ENCODE peak calls at places on chromosomes 16 and 17, in four cellular contexts. T is epithelial cell of esophagus; G is CD8-positive, alpha-beta T cell; O is lung. A is an unnamed sample.

GRCh38 chr16:28121527-28121926 is 58.0 kb upstream of the GSG1L start:
- DNase-seq in T (no peak), G (no peak), O (no peak), A (no peak)

GRCh38 chr16:72124761-72125634 is 31.4 kb downstream of the DHX38 start:
- DNase-seq in T (peak; percentile 77), G (peak; percentile 43), O (peak; percentile 66), A (peak; percentile 81)

GRCh38 chr17:31269597-31269996 is 27.4 kb downstream of the OMG start:
- DNase-seq in T (peak; percentile 83), G (no peak), O (no peak), A (no peak)

GRCh38 chr17:9291912-9292562 is 270.7 kb downstream of the NTN1 start:
- DNase-seq in T (peak; percentile 40), G (no peak), O (no peak), A (peak; percentile 33)

GRCh38 chr16:56360117-56361008 is 65.0 kb downstream of the AMFR start:
- DNase-seq in T (no peak), G (no peak), O (no peak), A (no peak)

GRCh38 chr16:4994719-4995434 is 36.7 kb downstream of the SEC14L5 start:
- DNase-seq in T (no peak), G (no peak), O (no peak), A (no peak)

GRCh38 chr17:67652433-67652832 is 65.3 kb upstream of the NOL11 start:
- DNase-seq in T (no peak), G (no peak), O (no peak), A (no peak)

GRCh38 chr17:63622571-63623390 is 564 bp downstream of the MAP3K3 start:
- DNase-seq in T (peak; percentile 50), G (peak; percentile 39), O (peak; percentile 76), A (peak; percentile 62)

GRCh38 chr16:86519649-86520316 is 9.5 kb downstream of the FOXF1 start:
- DNase-seq in T (peak; percentile 59), G (peak; percentile 40), O (no peak), A (peak; percentile 71)

DNA sequence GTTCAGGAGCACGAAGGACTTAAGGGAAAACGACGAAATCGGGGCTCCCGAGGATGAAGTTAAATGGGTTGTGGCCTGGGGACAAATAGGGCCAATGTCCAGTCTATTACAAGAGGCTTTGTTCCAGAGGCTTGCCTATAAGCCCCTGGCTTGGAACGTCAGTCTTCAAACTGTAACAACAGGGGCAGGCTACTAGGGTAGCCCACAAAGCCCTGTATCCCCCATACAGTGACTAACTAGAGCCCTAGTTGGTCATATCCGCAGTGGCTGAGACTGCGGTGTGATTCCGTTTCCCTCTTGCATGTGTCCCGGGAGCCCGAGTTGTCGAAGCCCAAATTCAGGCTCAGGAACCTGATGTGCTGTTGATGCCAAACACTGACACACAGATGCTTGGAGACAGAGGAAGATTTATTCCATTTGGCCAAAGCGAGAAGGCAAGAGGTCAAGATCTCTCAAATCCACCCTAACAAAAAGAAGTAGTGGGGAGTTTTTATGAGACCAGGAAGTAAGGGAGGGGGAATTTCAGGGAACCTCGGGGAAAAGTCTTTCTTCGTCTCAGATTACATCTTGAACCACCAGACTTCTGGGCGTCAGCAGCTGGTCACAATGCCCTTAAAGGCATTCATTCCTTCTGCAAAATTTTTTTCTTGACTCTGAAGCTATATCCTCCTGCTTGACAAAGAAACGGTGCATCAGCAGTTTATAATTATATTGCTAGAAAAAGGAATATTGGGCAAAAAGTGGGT is 760 bp downstream of the SLFN5 start:
- DNase-seq in T (peak; percentile 63), G (peak; percentile 47), O (peak; percentile 54), A (peak; percentile 16)
- TF ChIP-seq CTCF in T (no peak), G (no peak), O (no peak), A (no peak)

GRCh38 chr16:68711421-68712139 is 25.5 kb upstream of the CDH1 start:
- DNase-seq in T (no peak), G (no peak), O (no peak), A (no peak)

GRCh38 chr16:68713430-68713829 is 23.7 kb upstream of the CDH1 start:
- DNase-seq in T (no peak), G (no peak), O (no peak), A (no peak)

GRCh38 chr16:68704232-68704867 is 32.7 kb upstream of the CDH1 start:
- DNase-seq in T (peak; percentile 92), G (peak; percentile 39), O (peak; percentile 88), A (peak; percentile 67)

GRCh38 chr16:68707341-68708152 is 29.5 kb upstream of the CDH1 start:
- DNase-seq in T (peak; percentile 96), G (no peak), O (peak; percentile 76), A (peak; percentile 18)
- TF ChIP-seq CTCF in T (peak; percentile 44), G (no peak), O (no peak), A (peak; percentile 34)

DNA sequence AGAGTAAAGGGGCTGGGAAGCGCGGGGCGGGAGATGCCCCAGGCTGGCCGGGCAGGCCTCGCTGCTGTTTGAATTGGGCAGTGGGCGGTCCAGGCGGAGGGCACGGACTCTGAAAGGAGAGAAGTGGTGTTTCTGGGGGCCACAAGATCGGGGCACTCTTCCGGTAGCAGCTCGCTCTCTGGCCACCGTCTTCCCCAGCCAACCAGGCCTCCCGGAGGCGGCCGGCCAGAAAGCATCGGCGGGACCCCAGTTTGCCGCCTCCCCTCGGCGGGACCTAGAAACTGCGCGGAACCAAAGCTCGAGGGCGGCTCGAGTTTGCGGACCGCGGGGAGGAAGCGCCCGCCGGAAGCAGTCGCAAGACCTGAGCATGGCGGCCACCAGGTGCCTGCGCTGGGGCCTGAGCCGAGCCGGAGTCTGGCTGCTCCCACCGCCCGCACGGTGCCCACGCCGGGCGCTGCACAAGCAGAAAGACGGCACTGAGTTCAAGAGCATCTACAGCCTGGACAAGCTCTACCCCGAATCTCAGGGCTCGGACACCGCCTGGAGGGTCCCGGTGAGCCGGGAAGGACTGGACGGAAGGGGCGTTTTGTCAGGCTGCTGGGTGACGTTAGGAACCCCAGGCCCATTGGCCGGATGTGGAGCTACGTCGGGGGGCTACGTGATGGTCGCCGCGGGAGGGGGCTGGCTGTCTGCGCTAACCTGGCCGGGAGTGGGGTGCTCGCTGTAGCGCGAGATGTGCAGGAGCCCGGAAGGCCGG is at the start of gene MRPL58:
- DNase-seq in T (peak; percentile 79), G (peak; percentile 73), O (peak; percentile 83), A (peak; percentile 82)
- TF ChIP-seq CTCF in T (peak; percentile 17), G (peak; percentile 59), O (peak; percentile 54), A (peak; percentile 71)

DNA sequence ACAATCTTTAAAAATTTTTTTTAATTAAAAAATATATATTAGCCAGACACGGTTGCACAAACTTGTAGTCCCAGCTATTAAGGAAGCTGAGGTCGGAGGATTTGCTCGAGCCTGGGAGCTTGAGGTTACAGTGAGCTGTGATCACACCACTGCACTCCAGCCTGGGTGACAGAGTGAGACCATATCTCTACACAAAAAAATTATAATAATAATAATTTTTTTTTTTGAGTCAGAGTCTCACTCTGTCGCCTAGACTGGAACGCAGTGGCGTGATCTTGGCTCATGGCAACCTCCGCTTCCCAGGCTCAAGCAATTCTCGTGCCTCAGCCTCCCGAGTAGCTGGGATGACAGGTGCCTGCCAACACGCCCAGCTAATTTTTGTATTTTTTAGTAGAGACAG is 23.8 kb downstream of the LITAF start:
- DNase-seq in T (no peak), G (no peak), O (no peak), A (no peak)
- TF ChIP-seq CTCF in T (no peak), G (no peak), O (no peak), A (no peak)

DNA sequence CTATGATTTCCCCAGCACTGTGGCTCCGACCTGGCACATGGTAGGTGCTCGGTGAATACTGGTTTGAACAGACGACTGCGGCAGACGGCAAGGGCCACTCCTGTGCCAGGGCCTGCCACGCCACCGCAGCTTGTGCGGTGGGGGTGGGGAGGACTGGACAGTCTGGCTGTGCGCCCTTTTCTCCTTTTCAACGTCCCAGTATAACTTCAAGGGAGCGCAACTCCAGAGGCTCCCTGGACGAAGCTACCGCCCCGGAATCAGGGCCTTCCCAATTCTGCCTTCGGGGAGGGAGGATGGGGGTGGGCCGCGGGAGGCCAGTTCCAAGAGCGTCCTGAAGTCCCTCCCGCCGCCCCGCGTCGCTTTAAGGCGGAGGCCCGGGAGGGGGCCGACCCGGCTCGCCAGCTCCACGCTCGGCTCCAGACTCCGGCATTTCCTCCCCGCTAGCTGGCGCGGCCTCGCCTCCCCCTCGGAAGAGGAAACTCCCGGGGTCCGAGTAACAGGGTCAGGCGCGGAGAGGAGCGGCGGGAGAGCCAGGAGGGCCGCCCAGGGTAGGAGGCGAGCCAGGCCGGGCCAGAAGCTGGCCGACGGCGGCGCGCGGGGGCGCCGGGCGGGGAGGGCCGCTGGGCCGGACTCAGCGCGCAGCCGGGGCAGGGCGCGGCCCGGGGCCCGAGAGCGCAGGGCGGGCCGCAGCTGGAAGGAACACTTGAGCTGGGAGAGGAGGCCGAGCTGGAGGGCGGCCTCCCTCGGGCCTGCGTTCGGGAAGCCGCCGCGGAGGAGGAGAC is at the start of gene ITPRIPL2:
- DNase-seq in T (peak; percentile 63), G (no peak), O (peak; percentile 91), A (peak; percentile 58)
- TF ChIP-seq CTCF in T (no peak), G (no peak), O (no peak), A (no peak)

DNA sequence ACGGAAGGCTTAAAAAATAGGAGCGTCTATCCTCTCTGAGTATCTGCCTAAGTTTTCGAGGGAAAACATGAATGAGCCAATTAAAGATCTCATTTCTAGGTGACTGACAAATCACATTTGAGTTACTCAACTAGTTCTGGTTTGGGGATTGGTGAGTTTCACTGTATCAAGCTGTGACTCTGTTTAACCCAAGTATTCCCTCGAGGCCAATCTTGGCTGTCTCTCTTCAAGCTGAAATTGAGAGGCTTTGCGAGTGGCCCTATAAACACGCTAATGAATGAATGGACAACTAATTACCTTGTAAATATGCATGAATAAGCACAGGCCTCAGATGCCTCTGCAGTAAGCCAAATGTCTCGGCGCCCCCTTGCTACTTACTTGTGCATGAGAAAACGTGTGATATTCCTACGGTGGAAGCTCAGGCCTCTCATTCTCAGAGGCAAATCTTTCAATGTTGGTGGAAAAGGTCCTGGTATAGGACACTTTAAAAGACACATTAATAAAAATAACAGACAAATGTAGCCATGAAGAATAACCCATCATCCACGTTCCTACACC is 450.2 kb upstream of the PSMD7 start:
- DNase-seq in T (no peak), G (no peak), O (no peak), A (no peak)
- TF ChIP-seq CTCF in T (no peak), G (no peak), O (no peak), A (no peak)

GRCh38 chr17:77754956-77755355 is 203.5 kb upstream of the TNRC6C start:
- DNase-seq in T (no peak), G (no peak), O (no peak), A (no peak)
- TF ChIP-seq CTCF in T (no peak), G (no peak), O (no peak), A (no peak)

GRCh38 chr17:79371984-79372383 is 238.9 kb downstream of the RBFOX3 start:
- DNase-seq in T (no peak), G (no peak), O (no peak), A (no peak)

GRCh38 chr17:79372470-79373238 is 238.2 kb downstream of the RBFOX3 start:
- DNase-seq in T (no peak), G (no peak), O (no peak), A (no peak)

GRCh38 chr17:79374807-79375206 is 236.0 kb downstream of the RBFOX3 start:
- DNase-seq in T (no peak), G (no peak), O (no peak), A (no peak)

GRCh38 chr17:79377230-79377790 is 233.5 kb downstream of the RBFOX3 start:
- DNase-seq in T (no peak), G (no peak), O (no peak), A (no peak)

DNA sequence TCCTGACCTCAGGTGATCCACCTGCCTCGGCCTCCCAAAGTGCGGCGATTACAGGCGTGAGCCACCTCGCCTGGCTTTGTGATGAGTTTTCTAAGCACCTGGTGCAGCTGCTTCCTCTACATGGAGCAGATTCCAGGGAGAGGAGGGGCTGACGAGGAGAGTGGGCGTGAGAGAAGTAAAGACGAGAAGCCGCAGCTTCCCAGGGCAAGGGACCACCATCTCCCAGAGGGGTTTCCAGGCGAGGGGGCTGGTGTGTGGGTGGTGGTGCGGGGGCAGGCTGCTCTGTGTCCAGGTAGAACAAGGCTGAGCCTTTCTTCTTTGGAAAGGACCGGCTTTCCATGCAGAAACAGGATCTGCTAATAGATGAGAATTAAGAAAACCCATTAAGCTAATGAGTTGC is 236.8 kb downstream of the RBFOX3 start:
- DNase-seq in T (no peak), G (no peak), O (no peak), A (no peak)
- TF ChIP-seq CTCF in T (no peak), G (no peak), O (no peak), A (no peak)